ENCODE peak calls at places on chromosomes 6 and 20, in seven cellular contexts. Z is endothelial cell of umbilical vein, K is stomach, N is H1, D is SK-N-SH, L is Panc1, W is esophagus muscularis mucosa. O is an unnamed sample.

GRCh38 chr6:142842423-142843261 is 102.3 kb downstream of the HIVEP2 start:
- DNase-seq in W (no peak), Z (peak; percentile 91), D (peak; percentile 25), L (peak; percentile 77), N (no peak), K (no peak), O (no peak)

GRCh38 chr6:163187606-163188005 is 226.9 kb upstream of the QKI start:
- DNase-seq in L (no peak), Z (no peak), N (no peak), W (peak; percentile 77), K (no peak), D (no peak), O (no peak)

GRCh38 chr6:143872211-143872610 is 7.9 kb downstream of the ZC2HC1B start:
- DNase-seq in K (no peak), L (no peak), D (no peak), Z (no peak), W (no peak), N (no peak), O (no peak)

GRCh38 chr6:166955865-166956443 is 396 bp downstream of the RNASET2 start:
- DNase-seq in D (no peak), L (no peak), N (no peak), K (peak; percentile 48), Z (no peak), W (no peak), O (no peak)

GRCh38 chr6:150528648-150529285 is 70.9 kb upstream of the PLEKHG1 start:
- DNase-seq in W (no peak), L (no peak), D (no peak), K (no peak), Z (peak; percentile 8), N (peak; percentile 57), O (no peak)

GRCh38 chr6:53573299-53573698 is 28.4 kb upstream of the GCLC start:
- DNase-seq in K (no peak), D (peak; percentile 20), L (no peak), N (peak; percentile 50), Z (no peak), W (no peak), O (no peak)

GRCh38 chr6:12289655-12290489 is at the start of gene EDN1:
- DNase-seq in N (peak; percentile 81), Z (peak; percentile 100), K (peak; percentile 85), W (no peak), D (peak; percentile 82), L (peak; percentile 43), O (peak; percentile 84)

GRCh38 chr6:154868143-154868594 is 126.9 kb upstream of the TIAM2 start:
- DNase-seq in L (peak; percentile 10), D (peak; percentile 46), K (no peak), W (no peak), N (no peak), Z (peak; percentile 57), O (peak; percentile 15)

GRCh38 chr20:2150660-2151059 is 49.0 kb downstream of the STK35 start:
- DNase-seq in L (no peak), W (no peak), N (no peak), D (no peak), Z (no peak), K (no peak), O (no peak)

GRCh38 chr20:708956-709355 is 33.4 kb upstream of the SCRT2 start:
- DNase-seq in D (no peak), N (no peak), Z (no peak), W (no peak), L (no peak), K (no peak), O (no peak)

GRCh38 chr20:6265204-6265904 is 142.5 kb upstream of the FERMT1 start:
- DNase-seq in D (peak; percentile 22), L (peak; percentile 18), K (no peak), N (no peak), W (no peak), Z (peak; percentile 82), O (no peak)

GRCh38 chr6:159582736-159583135 is 110.3 kb downstream of the SOD2 start:
- DNase-seq in Z (no peak), D (no peak), N (no peak), K (no peak), L (no peak), W (no peak), O (no peak)

GRCh38 chr6:4459032-4459431 is 317.2 kb upstream of the CDYL start:
- DNase-seq in K (no peak), L (no peak), Z (peak; percentile 89), N (no peak), D (no peak), W (peak; percentile 84), O (no peak)

GRCh38 chr6:44177691-44178423 is 19.2 kb downstream of the CAPN11 start:
- DNase-seq in Z (peak; percentile 93), L (peak; percentile 47), D (no peak), N (no peak), K (no peak), W (no peak), O (no peak)

GRCh38 chr6:16243055-16243454 is 4.7 kb downstream of the GMPR start:
- DNase-seq in Z (peak; percentile 44), D (no peak), N (no peak), K (peak; percentile 41), W (no peak), L (no peak), O (peak; percentile 54)

GRCh38 chr6:155126727-155127439 is 131.8 kb downstream of the TIAM2 start:
- DNase-seq in K (no peak), N (no peak), Z (peak; percentile 78), D (no peak), W (no peak), L (peak; percentile 76), O (no peak)

GRCh38 chr20:7375905-7376304 is 564.4 kb downstream of the HAO1 start:
- DNase-seq in L (no peak), D (no peak), W (no peak), K (no peak), Z (peak; percentile 34), N (no peak), O (no peak)

GRCh38 chr6:121851056-121851455 is 415.6 kb downstream of the GJA1 start:
- DNase-seq in K (no peak), N (no peak), L (no peak), W (no peak), D (no peak), Z (no peak), O (no peak)

GRCh38 chr6:23002044-23002619 is 432.8 kb downstream of the HDGFL1 start:
- DNase-seq in K (no peak), D (no peak), N (no peak), W (no peak), Z (no peak), L (no peak), O (no peak)

GRCh38 chr6:53461682-53462081 is 83.2 kb downstream of the GCLC start:
- DNase-seq in Z (no peak), L (no peak), D (no peak), W (no peak), N (no peak), K (no peak), O (no peak)

GRCh38 chr6:161108886-161109285 is 117.3 kb downstream of the MAP3K4 start:
- DNase-seq in L (no peak), N (no peak), W (no peak), Z (no peak), D (no peak), K (no peak), O (no peak)
- H3K36me3 ChIP-seq in L (peaks cover 35% of the 10 kb centered on the region), N (peaks cover 70% of the 10 kb centered on the region), W (peaks cover 69% of the 10 kb centered on the region), Z (peaks cover 18% of the 10 kb centered on the region), D (peaks cover 69% of the 10 kb centered on the region), K (peaks cover 97% of the 10 kb centered on the region), O (peaks cover 3% of the 10 kb centered on the region)

GRCh38 chr6:134676307-134677281 is 273.3 kb downstream of the ALDH8A1 start:
- DNase-seq in L (no peak), W (no peak), K (peak; percentile 49), Z (no peak), N (no peak), D (no peak), O (no peak)
- TF ChIP-seq POLR2AphosphoS5 in L (no peak), W (no peak), K (peak; percentile 67), Z (no peak), N (no peak), D (no peak), O (no peak)

GRCh38 chr6:136607932-136608772 is 57.9 kb upstream of the MAP7 start:
- DNase-seq in L (peak; percentile 67), N (peak; percentile 97), Z (peak; percentile 61), D (peak; percentile 35), W (no peak), K (peak; percentile 83), O (peak; percentile 52)
- TF ChIP-seq CTCF in L (peak; percentile 91), N (peak; percentile 90), Z (peak; percentile 83), D (peak; percentile 76), W (peak; percentile 62), K (peak; percentile 81), O (peak; percentile 63)

GRCh38 chr6:109461733-109462526 is 6.4 kb upstream of the MICAL1 start:
- DNase-seq in N (no peak), W (no peak), K (no peak), Z (no peak), L (no peak), D (no peak), O (no peak)
- H3K36me3 ChIP-seq in N (peaks cover 62% of the 10 kb centered on the region), W (peaks cover 11% of the 10 kb centered on the region), K (peaks cover 51% of the 10 kb centered on the region), Z (peaks cover 11% of the 10 kb centered on the region), L (peaks cover 37% of the 10 kb centered on the region), D (peaks cover 47% of the 10 kb centered on the region), O (no peaks in the 10 kb centered on the region)

GRCh38 chr20:51156041-51156795 is 133.3 kb upstream of the KCNG1 start:
- DNase-seq in N (peak; percentile 37), W (peak; percentile 86), Z (no peak), K (no peak), L (no peak), D (peak; percentile 77), O (no peak)
- TF ChIP-seq POLR2AphosphoS5 in N (no peak), W (peak; percentile 52), Z (no peak), K (peak; percentile 21), L (no peak), D (peak; percentile 67), O (peak; percentile 73)

GRCh38 chr6:75065524-75065923 is 140.3 kb downstream of the COL12A1 start:
- DNase-seq in D (no peak), Z (peak; percentile 31), W (no peak), L (no peak), N (peak; percentile 51), K (no peak), O (no peak)
- TF ChIP-seq CTCF in D (peak; percentile 29), Z (peak; percentile 6), W (no peak), L (no peak), N (no peak), K (no peak), O (no peak)

DNA sequence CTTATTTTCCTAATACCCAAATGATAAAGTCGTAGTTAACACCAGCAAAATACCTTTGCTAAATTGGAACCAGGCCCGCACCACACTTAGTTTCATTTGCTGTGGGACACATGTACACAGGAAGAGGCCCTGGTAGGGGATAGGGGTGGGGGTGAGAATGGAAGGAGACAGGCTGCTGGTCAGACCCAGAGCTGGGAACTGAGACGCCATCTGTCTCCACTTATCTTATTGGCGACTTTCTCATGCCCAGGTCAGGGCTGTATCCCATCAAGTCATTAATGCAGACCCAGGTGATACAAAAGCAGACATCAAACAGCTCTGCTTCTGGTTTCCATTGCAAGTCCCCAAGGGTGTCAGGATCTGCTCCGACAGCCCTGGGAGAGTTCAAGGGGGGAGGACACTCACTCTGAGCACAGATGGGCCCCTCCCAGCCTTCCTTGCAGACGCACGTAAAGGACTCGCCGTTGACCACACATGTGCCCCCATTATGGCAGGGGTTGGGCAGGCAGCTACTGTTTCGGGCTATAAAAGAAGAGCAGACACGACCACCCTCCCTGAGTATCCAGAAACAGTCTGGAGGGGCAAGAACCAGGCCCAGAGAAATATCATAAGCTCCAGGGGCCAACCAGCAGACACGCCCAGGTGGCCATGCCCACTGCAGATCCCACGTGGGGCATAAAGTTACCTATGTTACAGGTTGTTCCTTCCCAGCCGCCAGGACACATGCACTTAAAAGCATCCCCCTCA is 29.2 kb downstream of the JAG1 start:
- DNase-seq in K (no peak), D (peak; percentile 74), N (no peak), Z (no peak), L (no peak), W (no peak), O (no peak)
- H3K36me3 ChIP-seq in K (peaks cover 100% of the 10 kb centered on the region), D (peaks cover 53% of the 10 kb centered on the region), N (peaks cover 100% of the 10 kb centered on the region), Z (peaks cover 72% of the 10 kb centered on the region), L (peaks cover 21% of the 10 kb centered on the region), W (peaks cover 65% of the 10 kb centered on the region), O (peaks cover 68% of the 10 kb centered on the region)